ENCODE peak calls at places on chromosomes 4 and X, in five cellular contexts. X is SK-N-SH, H is HCT116, Z is astrocyte, Y is neural progenitor cell. P is an unnamed sample. For H3K4me1, the result is how much of the 10 kb centered on the place peaks cover.

GRCh38 chrX:38890963-38891362 is 89.7 kb downstream of the MID1IP1 start:
- DNase-seq in H (no peak), Z (no peak), Y (no peak), X (no peak), P (no peak)

GRCh38 chr4:176077561-176077960 is 11.9 kb downstream of the WDR17 start:
- DNase-seq in Z (no peak), Y (no peak), X (no peak), H (no peak), P (no peak)

GRCh38 chr4:1723131-1723801 is 1.9 kb downstream of the TACC3 start:
- DNase-seq in X (no peak), Y (no peak), Z (no peak), H (no peak), P (no peak)

GRCh38 chr4:121061215-121061614 is 11.1 kb downstream of the NDNF start:
- DNase-seq in Z (no peak), H (no peak), X (no peak), Y (no peak), P (no peak)

GRCh38 chr4:67030636-67031035 is 514.7 kb downstream of the CENPC start:
- DNase-seq in Z (peak), Y (no peak), X (no peak), H (no peak), P (no peak)

GRCh38 chr4:145851516-145852201 is 87.0 kb downstream of the ZNF827 start:
- DNase-seq in X (peak), H (no peak), Z (no peak), Y (no peak), P (no peak)

GRCh38 chr4:185520119-185520518 is 15.2 kb downstream of the PDLIM3 start:
- DNase-seq in X (no peak), Z (peak), Y (no peak), H (no peak), P (no peak)

GRCh38 chrX:108584617-108585211 is 145.1 kb downstream of the COL4A5 start:
- DNase-seq in X (peak), Z (no peak), H (peak), Y (peak), P (no peak)

GRCh38 chr4:152460488-152460887 is 75.4 kb downstream of the FBXW7 start:
- DNase-seq in Z (peak), H (no peak), Y (no peak), X (no peak), P (no peak)

GRCh38 chr4:184382189-184382846 is 92.0 kb downstream of the IRF2 start:
- DNase-seq in Y (no peak), X (no peak), H (no peak), Z (no peak), P (peak)
- H3K4me1 ChIP-seq in Y (under half), X (under half), H (under half), Z (under half), P (under half)

GRCh38 chrX:17374619-17375360 is at the start of gene NHS:
- DNase-seq in Z (peak), Y (peak), X (peak), H (peak), P (no peak)
- H2AFZ ChIP-seq in Z (peak), Y (peak), X (peak), H (peak), P (no peak)

GRCh38 chr4:151324124-151324448 is 1.3 kb downstream of the SH3D19 start:
- DNase-seq in H (no peak), Z (no peak), X (no peak), Y (no peak), P (no peak)
- H3K4me1 ChIP-seq in H (under half), Z (under half), X (under half), Y (under half), P (under half)

GRCh38 chr4:31020363-31020762 is 300.2 kb downstream of the PCDH7 start:
- DNase-seq in Y (no peak), Z (no peak), H (no peak), X (no peak), P (no peak)
- H2AFZ ChIP-seq in Y (no peak), Z (no peak), H (no peak), X (no peak), P (no peak)

GRCh38 chrX:148417934-148418333 is 82.5 kb upstream of the AFF2 start:
- DNase-seq in X (no peak), Y (no peak), Z (peak), H (no peak), P (no peak)

GRCh38 chrX:148416931-148417330 is 83.5 kb upstream of the AFF2 start:
- DNase-seq in X (no peak), H (no peak), Y (no peak), Z (peak), P (no peak)

GRCh38 chrX:148412006-148412405 is 88.4 kb upstream of the AFF2 start:
- DNase-seq in X (no peak), Y (no peak), Z (peak), H (no peak), P (no peak)

DNA sequence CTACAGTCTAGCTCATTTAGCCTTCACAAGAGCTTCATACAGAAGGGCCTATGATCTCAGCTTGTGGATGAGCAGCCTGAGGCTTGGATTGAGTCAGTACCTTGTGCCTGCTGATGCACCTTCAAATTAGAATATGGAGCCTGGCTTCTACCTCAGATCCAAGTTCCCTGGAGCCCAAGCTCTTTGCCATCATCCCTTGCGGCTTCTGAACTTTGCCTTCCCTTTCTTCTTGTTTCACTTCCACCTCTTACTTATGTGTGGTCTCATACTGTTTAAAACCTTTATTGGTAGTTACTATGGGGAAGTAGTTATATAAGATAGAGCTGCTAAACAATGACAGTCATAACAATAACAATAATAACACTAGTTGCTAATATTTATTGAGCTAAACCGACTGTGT is 84.3 kb upstream of the AFF2 start:
- DNase-seq in H (no peak), Y (no peak), Z (no peak), X (no peak), P (no peak)
- H3K4me1 ChIP-seq in H (under half), Y (under half), Z (under half), X (under half), P (under half)

GRCh38 chr4:52144303-52144849 is 93.3 kb downstream of the SPATA18 start:
- DNase-seq in X (no peak), Y (no peak), H (no peak), Z (no peak), P (no peak)
- H2AFZ ChIP-seq in X (no peak), Y (peak), H (no peak), Z (no peak), P (no peak)

GRCh38 chrX:45232139-45232538 is 31.5 kb upstream of the DIPK2B start:
- DNase-seq in X (no peak), Y (no peak), Z (no peak), H (no peak), P (peak)

GRCh38 chrX:45233541-45233940 is 32.9 kb upstream of the DIPK2B start:
- DNase-seq in Y (no peak), H (no peak), X (no peak), Z (no peak), P (no peak)

GRCh38 chrX:45230410-45230809 is 29.7 kb upstream of the DIPK2B start:
- DNase-seq in H (no peak), Y (no peak), Z (no peak), X (no peak), P (no peak)

GRCh38 chrX:45229348-45229747 is 28.7 kb upstream of the DIPK2B start:
- DNase-seq in Y (no peak), Z (no peak), H (no peak), X (no peak), P (no peak)

GRCh38 chrX:45228126-45228525 is 27.4 kb upstream of the DIPK2B start:
- DNase-seq in Y (no peak), X (no peak), H (no peak), Z (no peak), P (no peak)
- H3K4me1 ChIP-seq in Y (under half), X (under half), H (under half), Z (under half), P (under half)

GRCh38 chrX:41922125-41922521 is 1.2 kb downstream of the CASK start:
- DNase-seq in X (peak), H (no peak), Z (peak), Y (peak), P (peak)
- H2AFZ ChIP-seq in X (no peak), H (no peak), Z (peak), Y (no peak), P (no peak)

GRCh38 chrX:12985336-12985735 is 10.4 kb downstream of the TMSB4X start:
- DNase-seq in X (no peak), H (no peak), Z (no peak), Y (no peak), P (no peak)

GRCh38 chrX:12986886-12987285 is 12.0 kb downstream of the TMSB4X start:
- DNase-seq in Y (no peak), H (no peak), Z (peak), X (no peak), P (no peak)

GRCh38 chrX:12986164-12986779 is 11.4 kb downstream of the TMSB4X start:
- DNase-seq in Z (no peak), H (no peak), Y (no peak), X (no peak), P (no peak)

GRCh38 chrX:12987340-12987739 is 12.4 kb downstream of the TMSB4X start:
- DNase-seq in X (no peak), H (no peak), Y (no peak), Z (no peak), P (no peak)

GRCh38 chrX:12984629-12985303 is 9.9 kb downstream of the TMSB4X start:
- DNase-seq in H (peak), Z (peak), Y (no peak), X (no peak), P (peak)
- H3K4me1 ChIP-seq in H (under half), Z (under half), Y (under half), X (under half), P (half or more)

GRCh38 chr4:76984788-76985211 is 35.2 kb downstream of the SEPTIN11 start:
- DNase-seq in H (no peak), Y (peak), X (peak), Z (peak), P (no peak)
- H2AFZ ChIP-seq in H (no peak), Y (no peak), X (no peak), Z (no peak), P (no peak)